ENCODE peak calls at places on chromosome 22, in seven cellular contexts. G is HTR-8/SVneo; D is transverse colon; B is stimulated activated CD4-positive, alpha-beta T cell treated with anti-CD3 and anti-CD28 coated beads, TNF-alpha, amount 100 ng/mL, for 4 hours; X is hypothalamus; C is CD4-positive, alpha-beta memory T cell; Q is esophagus squamous epithelium. I is an unnamed sample.

GRCh38 chr22:39129081-39129480 is 23.4 kb downstream of the CBX7 start:
- DNase-seq in X (no peak), D (peak; percentile 65), B (no peak), C (no peak), G (no peak), Q (no peak), I (no peak)

GRCh38 chr22:27677895-27678458 is 123.6 kb downstream of the MN1 start:
- DNase-seq in D (no peak), B (no peak), X (no peak), G (no peak), C (no peak), Q (no peak), I (no peak)

GRCh38 chr22:29030618-29031235 is 30.9 kb downstream of the C22orf31 start:
- DNase-seq in D (peak; percentile 84), C (no peak), X (peak; percentile 42), B (no peak), Q (no peak), G (peak; percentile 73), I (no peak)

GRCh38 chr22:21990449-21991308 is 8.1 kb upstream of the TOP3B start:
- DNase-seq in C (no peak), X (no peak), G (no peak), B (no peak), D (no peak), Q (no peak), I (no peak)

GRCh38 chr22:42262964-42263363 is 7.5 kb downstream of the TCF20 start:
- DNase-seq in X (no peak), Q (no peak), G (no peak), C (peak; percentile 23), B (no peak), D (no peak), I (no peak)

GRCh38 chr22:46687045-46687444 is 51.0 kb downstream of the CERK start:
- DNase-seq in X (no peak), D (no peak), C (no peak), G (no peak), B (no peak), Q (no peak), I (no peak)

GRCh38 chr22:38474003-38474607 is 6.2 kb downstream of the KDELR3 start:
- DNase-seq in B (no peak), G (no peak), C (no peak), D (no peak), Q (no peak), X (no peak), I (no peak)

GRCh38 chr22:37427128-37427710 is at the start of gene ELFN2:
- DNase-seq in G (peak; percentile 18), X (peak; percentile 22), Q (no peak), D (no peak), B (no peak), C (no peak), I (no peak)

GRCh38 chr22:19506212-19506611 is 18.0 kb downstream of the CLDN5 start:
- DNase-seq in D (no peak), X (no peak), Q (no peak), C (no peak), G (no peak), B (no peak), I (no peak)

GRCh38 chr22:39214006-39214382 is 30.8 kb downstream of the PDGFB start:
- DNase-seq in G (no peak), Q (no peak), D (no peak), C (no peak), X (no peak), B (no peak), I (no peak)

GRCh38 chr22:40436460-40437431 is 66.4 kb downstream of the SGSM3 start:
- DNase-seq in B (no peak), Q (no peak), C (peak; percentile 66), D (peak; percentile 31), G (peak; percentile 29), X (peak; percentile 66), I (peak; percentile 5)

I was measured in NCI-H1436 treated with DMSO at 0.1 percent for 48 hours.